ENCODE peak calls at places on chromosomes 5 and 9, in eight cellular contexts. One of them, this sample, is unnamed.
A peak's percentile ranks its signal among the peaks of the same experiment; 100 is the strongest.

GRCh38 chr9:33750307-33750838 is 45.0 kb upstream of the PRSS3 start:
- DNase-seq in T-cell: no peak
- DNase-seq in amniotic stem cell: no peak
- DNase-seq in pancreas: no peak
- DNase-seq in endodermal cell: no peak
- DNase-seq in activated CD8-positive, alpha-beta memory T cell treated with anti-CD3 and anti-CD28 coated beads, Interleukin-2, amount 10 ng/mL, durations not matched to agents 7 days and 5 days: no peak
- DNase-seq in NCI-H345: peak; percentile 33
- DNase-seq in activated T-cell treated with anti-CD3 and anti-CD28 coated beads for 48 hours: no peak
- DNase-seq in this sample: no peak

GRCh38 chr5:65184780-65185179 is 296.9 kb downstream of the ADAMTS6 start:
- DNase-seq in T-cell: no peak
- DNase-seq in amniotic stem cell: no peak
- DNase-seq in pancreas: no peak
- DNase-seq in endodermal cell: no peak
- DNase-seq in activated CD8-positive, alpha-beta memory T cell treated with anti-CD3 and anti-CD28 coated beads, Interleukin-2, amount 10 ng/mL, durations not matched to agents 7 days and 5 days: no peak
- DNase-seq in NCI-H345: no peak
- DNase-seq in activated T-cell treated with anti-CD3 and anti-CD28 coated beads for 48 hours: no peak
- DNase-seq in this sample: no peak

GRCh38 chr9:18437315-18438200 is 36.4 kb upstream of the ADAMTSL1 start:
- DNase-seq in T-cell: no peak
- DNase-seq in amniotic stem cell: no peak
- DNase-seq in pancreas: peak; percentile 19
- DNase-seq in endodermal cell: peak; percentile 69
- DNase-seq in activated CD8-positive, alpha-beta memory T cell treated with anti-CD3 and anti-CD28 coated beads, Interleukin-2, amount 10 ng/mL, durations not matched to agents 7 days and 5 days: no peak
- DNase-seq in NCI-H345: no peak
- DNase-seq in activated T-cell treated with anti-CD3 and anti-CD28 coated beads for 48 hours: no peak
- DNase-seq in this sample: no peak

GRCh38 chr9:86535406-86535915 is 181.3 kb upstream of the TUT7 start:
- DNase-seq in T-cell: no peak
- DNase-seq in amniotic stem cell: no peak
- DNase-seq in pancreas: no peak
- DNase-seq in endodermal cell: no peak
- DNase-seq in activated CD8-positive, alpha-beta memory T cell treated with anti-CD3 and anti-CD28 coated beads, Interleukin-2, amount 10 ng/mL, durations not matched to agents 7 days and 5 days: no peak
- DNase-seq in NCI-H345: no peak
- DNase-seq in activated T-cell treated with anti-CD3 and anti-CD28 coated beads for 48 hours: no peak
- DNase-seq in this sample: no peak

GRCh38 chr5:153267506-153267905 is 223.0 kb upstream of the GRIA1 start:
- DNase-seq in T-cell: no peak
- DNase-seq in amniotic stem cell: no peak
- DNase-seq in pancreas: no peak
- DNase-seq in endodermal cell: no peak
- DNase-seq in activated CD8-positive, alpha-beta memory T cell treated with anti-CD3 and anti-CD28 coated beads, Interleukin-2, amount 10 ng/mL, durations not matched to agents 7 days and 5 days: no peak
- DNase-seq in NCI-H345: no peak
- DNase-seq in activated T-cell treated with anti-CD3 and anti-CD28 coated beads for 48 hours: no peak
- DNase-seq in this sample: no peak

GRCh38 chr5:91443761-91444467 is 60.8 kb upstream of the ARRDC3 start:
- DNase-seq in T-cell: no peak
- DNase-seq in amniotic stem cell: no peak
- DNase-seq in pancreas: no peak
- DNase-seq in endodermal cell: no peak
- DNase-seq in activated CD8-positive, alpha-beta memory T cell treated with anti-CD3 and anti-CD28 coated beads, Interleukin-2, amount 10 ng/mL, durations not matched to agents 7 days and 5 days: no peak
- DNase-seq in NCI-H345: no peak
- DNase-seq in activated T-cell treated with anti-CD3 and anti-CD28 coated beads for 48 hours: no peak
- DNase-seq in this sample: no peak

GRCh38 chr5:17216974-17217325 is 481 bp upstream of the BASP1 start:
- DNase-seq in T-cell: no peak
- DNase-seq in amniotic stem cell: no peak
- DNase-seq in pancreas: no peak
- DNase-seq in endodermal cell: peak; percentile 86
- DNase-seq in activated CD8-positive, alpha-beta memory T cell treated with anti-CD3 and anti-CD28 coated beads, Interleukin-2, amount 10 ng/mL, durations not matched to agents 7 days and 5 days: no peak
- DNase-seq in NCI-H345: peak; percentile 81
- DNase-seq in activated T-cell treated with anti-CD3 and anti-CD28 coated beads for 48 hours: no peak
- DNase-seq in this sample: no peak

GRCh38 chr5:68949256-68949655 is 144.6 kb upstream of the SLC30A5 start:
- DNase-seq in T-cell: no peak
- DNase-seq in amniotic stem cell: no peak
- DNase-seq in pancreas: no peak
- DNase-seq in endodermal cell: no peak
- DNase-seq in activated CD8-positive, alpha-beta memory T cell treated with anti-CD3 and anti-CD28 coated beads, Interleukin-2, amount 10 ng/mL, durations not matched to agents 7 days and 5 days: no peak
- DNase-seq in NCI-H345: no peak
- DNase-seq in activated T-cell treated with anti-CD3 and anti-CD28 coated beads for 48 hours: no peak
- DNase-seq in this sample: no peak

GRCh38 chr5:138440226-138441073 is 1.6 kb downstream of the REEP2 start:
- DNase-seq in T-cell: no peak
- DNase-seq in amniotic stem cell: no peak
- DNase-seq in pancreas: no peak
- DNase-seq in endodermal cell: no peak
- DNase-seq in activated CD8-positive, alpha-beta memory T cell treated with anti-CD3 and anti-CD28 coated beads, Interleukin-2, amount 10 ng/mL, durations not matched to agents 7 days and 5 days: no peak
- DNase-seq in NCI-H345: no peak
- DNase-seq in activated T-cell treated with anti-CD3 and anti-CD28 coated beads for 48 hours: no peak
- DNase-seq in this sample: no peak

GRCh38 chr9:92947268-92948031 is at the start of gene FGD3:
- DNase-seq in T-cell: no peak
- DNase-seq in amniotic stem cell: no peak
- DNase-seq in pancreas: peak; percentile 46
- DNase-seq in endodermal cell: peak; percentile 73
- DNase-seq in activated CD8-positive, alpha-beta memory T cell treated with anti-CD3 and anti-CD28 coated beads, Interleukin-2, amount 10 ng/mL, durations not matched to agents 7 days and 5 days: peak; percentile 55
- DNase-seq in NCI-H345: peak; percentile 85
- DNase-seq in activated T-cell treated with anti-CD3 and anti-CD28 coated beads for 48 hours: no peak
- DNase-seq in this sample: peak; percentile 52